ENCODE peak calls at places on chromosomes 6 and 20, in ten cellular contexts. Y is ACHN; C is skeletal muscle cell; S is uterus; N is activated CD8-positive, alpha-beta memory T cell treated with anti-CD3 and anti-CD28 coated beads for 24 hours; H is psoas muscle; B is anterior cingulate cortex; D is stimulated activated CD8-positive, alpha-beta memory T cell treated with anti-CD3 and anti-CD28 coated beads, Interleukin-4, amount 100 ng/mL, for 24 hours; T is nephron progenitor cell; Z is ovary. E is an unnamed sample.

GRCh38 chr20:41483553-41483930 is 116.9 kb upstream of the EMILIN3 start:
- DNase-seq in Y (no peak), C (no peak), S (no peak), N (no peak), H (no peak), B (no peak), D (no peak), T (no peak), Z (no peak), E (no peak)

GRCh38 chr6:12198851-12199250 is 91.3 kb upstream of the EDN1 start:
- DNase-seq in Y (no peak), C (no peak), S (no peak), N (no peak), H (no peak), B (no peak), D (no peak), T (no peak), Z (no peak), E (no peak)

GRCh38 chr6:3138341-3138740 is 19.0 kb downstream of the TUBB2A start:
- DNase-seq in Y (no peak), C (peak), S (no peak), N (no peak), H (no peak), B (no peak), D (no peak), T (no peak), Z (no peak), E (no peak)

GRCh38 chr6:10424005-10424404 is 9.1 kb upstream of the TFAP2A start:
- DNase-seq in Y (no peak), C (no peak), S (no peak), N (no peak), H (no peak), B (no peak), D (no peak), T (no peak), Z (no peak), E (no peak)

GRCh38 chr20:47285189-47285588 is 71.3 kb downstream of the ZMYND8 start:
- DNase-seq in Y (no peak), C (no peak), S (no peak), N (no peak), H (no peak), B (no peak), D (no peak), T (no peak), Z (no peak), E (no peak)

GRCh38 chr6:87945181-87945580 is 102.5 kb upstream of the SPACA1 start:
- DNase-seq in Y (no peak), C (no peak), S (no peak), N (no peak), H (no peak), B (no peak), D (no peak), T (peak), Z (no peak), E (no peak)

GRCh38 chr6:104414723-104415122 is 445.0 kb downstream of the HACE1 start:
- DNase-seq in Y (no peak), C (no peak), S (no peak), N (no peak), H (no peak), B (no peak), D (no peak), T (no peak), Z (no peak), E (no peak)

GRCh38 chr6:6976193-6976592 is 131.6 kb upstream of the RREB1 start:
- DNase-seq in Y (no peak), C (no peak), S (no peak), N (no peak), H (no peak), B (no peak), D (no peak), T (no peak), Z (no peak), E (no peak)

GRCh38 chr6:85250586-85251216 is 199.2 kb upstream of the NT5E start:
- DNase-seq in Y (no peak), C (peak), S (no peak), N (no peak), H (no peak), B (no peak), D (no peak), T (no peak), Z (no peak), E (no peak)

GRCh38 chr20:24657211-24657610 is 187.8 kb downstream of the SYNDIG1 start:
- DNase-seq in Y (no peak), C (peak), S (no peak), N (no peak), H (no peak), B (no peak), D (no peak), T (peak), Z (peak), E (no peak)

GRCh38 chr20:46851746-46852145 is 42.9 kb upstream of the EYA2 start:
- DNase-seq in Y (no peak), C (no peak), S (no peak), N (no peak), H (no peak), B (no peak), D (no peak), T (no peak), Z (no peak), E (no peak)

GRCh38 chr20:50521221-50521642 is 11.0 kb downstream of the PTPN1 start:
- DNase-seq in Y (no peak), C (no peak), S (no peak), N (no peak), H (no peak), B (no peak), D (no peak), T (no peak), Z (no peak), E (no peak)

GRCh38 chr6:148947621-148948444 is 201.0 kb downstream of the UST start:
- DNase-seq in Y (peak), C (no peak), S (peak), N (peak), H (peak), B (peak), D (peak), T (peak), Z (peak), E (peak)

GRCh38 chr6:56101141-56101553 is 146.2 kb downstream of the COL21A1 start:
- DNase-seq in Y (peak), C (peak), S (no peak), N (no peak), H (no peak), B (no peak), D (no peak), T (no peak), Z (no peak), E (no peak)

GRCh38 chr6:43368517-43369160 is 808 bp downstream of the ZNF318 start:
- DNase-seq in Y (peak), C (no peak), S (peak), N (peak), H (peak), B (peak), D (no peak), T (peak), Z (peak), E (peak)

GRCh38 chr6:134802426-134803058 is 147.4 kb downstream of the ALDH8A1 start:
- DNase-seq in Y (peak), C (no peak), S (no peak), N (no peak), H (no peak), B (no peak), D (no peak), T (no peak), Z (no peak), E (no peak)

GRCh38 chr20:18774207-18774606 is 39.4 kb upstream of the SCP2D1 start:
- DNase-seq in Y (no peak), C (no peak), S (no peak), N (no peak), H (no peak), B (no peak), D (no peak), T (no peak), Z (no peak), E (no peak)

GRCh38 chr20:20037960-20038359 is 14.3 kb downstream of the CRNKL1 start:
- DNase-seq in Y (peak), C (no peak), S (no peak), N (no peak), H (no peak), B (no peak), D (no peak), T (no peak), Z (no peak), E (no peak)

GRCh38 chr6:22221630-22222029 is 75.2 kb downstream of the PRL start:
- DNase-seq in Y (no peak), C (no peak), S (no peak), N (no peak), H (no peak), B (no peak), D (no peak), T (no peak), Z (no peak), E (no peak)

GRCh38 chr20:20217626-20218025 is 150.3 kb upstream of the INSM1 start:
- DNase-seq in Y (no peak), C (no peak), S (no peak), N (no peak), H (no peak), B (no peak), D (no peak), T (no peak), Z (no peak), E (no peak)

GRCh38 chr20:7736336-7736735 is 203.9 kb downstream of the HAO1 start:
- DNase-seq in Y (no peak), C (no peak), S (no peak), N (no peak), H (no peak), B (no peak), D (no peak), T (no peak), Z (no peak), E (no peak)

GRCh38 chr6:134436950-134437349 is 119.0 kb upstream of the SGK1 start:
- DNase-seq in Y (peak), C (no peak), S (no peak), N (no peak), H (no peak), B (no peak), D (no peak), T (no peak), Z (no peak), E (no peak)

GRCh38 chr6:25173951-25174474 is 105.2 kb upstream of the CARMIL1 start:
- DNase-seq in Y (peak), C (peak), S (no peak), N (no peak), H (no peak), B (no peak), D (no peak), T (no peak), Z (no peak), E (no peak)

GRCh38 chr6:109770779-109771178 is 79.7 kb downstream of the FIG4 start:
- DNase-seq in Y (no peak), C (no peak), S (no peak), N (no peak), H (no peak), B (no peak), D (no peak), T (no peak), Z (no peak), E (no peak)

GRCh38 chr6:168390746-168391400 is 50.1 kb upstream of the SMOC2 start:
- DNase-seq in Y (no peak), C (no peak), S (no peak), N (no peak), H (no peak), B (no peak), D (no peak), T (no peak), Z (no peak), E (no peak)

GRCh38 chr20:38581013-38581412 is at the start of gene ADIG:
- DNase-seq in Y (no peak), C (no peak), S (no peak), N (no peak), H (peak), B (peak), D (no peak), T (no peak), Z (no peak), E (no peak)

GRCh38 chr6:125924169-125924568 is 32.4 kb upstream of the HINT3 start:
- DNase-seq in Y (no peak), C (no peak), S (no peak), N (no peak), H (no peak), B (no peak), D (no peak), T (no peak), Z (no peak), E (no peak)

GRCh38 chr20:64228751-64229518 is 26.6 kb upstream of the PCMTD2 start:
- DNase-seq in Y (no peak), C (no peak), S (no peak), N (no peak), H (no peak), B (no peak), D (no peak), T (no peak), Z (no peak), E (no peak)